ENCODE peak calls at places on chromosomes 6 and 20, in five cellular contexts. D is NCI-H460, L is B cell, P is mucosa of gallbladder, Q is OCI-LY7. E is an unnamed sample.

GRCh38 chr20:46636514-46636913 is 14.7 kb downstream of the SLC13A3 start:
- DNase-seq in P (no peak), D (no peak), Q (no peak), L (no peak), E (no peak)

GRCh38 chr20:13430346-13431002 is 208.3 kb downstream of the TASP1 start:
- DNase-seq in L (no peak), D (no peak), Q (peak; percentile 8), P (peak; percentile 43), E (no peak)

GRCh38 chr6:71248306-71248705 is 40.3 kb upstream of the OGFRL1 start:
- DNase-seq in L (peak; percentile 30), P (no peak), Q (peak; percentile 83), D (peak; percentile 63), E (no peak)

GRCh38 chr6:3929281-3929798 is 80.2 kb downstream of the FAM50B start:
- DNase-seq in P (peak; percentile 60), D (no peak), Q (no peak), L (no peak), E (peak; percentile 81)

GRCh38 chr20:46289416-46289815 is 18.9 kb downstream of the CDH22 start:
- DNase-seq in P (no peak), L (no peak), D (no peak), Q (no peak), E (no peak)

GRCh38 chr6:164108869-164109769 is 694.6 kb downstream of the QKI start:
- DNase-seq in L (no peak), Q (no peak), D (no peak), P (peak; percentile 41), E (peak; percentile 61)

GRCh38 chr20:13865825-13866351 is 81.1 kb downstream of the NDUFAF5 start:
- DNase-seq in L (no peak), P (peak; percentile 38), Q (no peak), D (no peak), E (no peak)

GRCh38 chr6:75711173-75711572 is 37.9 kb upstream of the MYO6 start:
- DNase-seq in L (no peak), P (no peak), D (no peak), Q (no peak), E (no peak)

GRCh38 chr6:158808918-158809678 is 10.1 kb downstream of the EZR start:
- DNase-seq in L (peak; percentile 80), P (no peak), Q (peak; percentile 97), D (no peak), E (no peak)

GRCh38 chr20:21505810-21506530 is 7.9 kb downstream of the NKX2-2 start:
- DNase-seq in D (peak; percentile 43), Q (no peak), P (peak; percentile 38), L (peak; percentile 67), E (peak; percentile 56)

GRCh38 chr6:22145823-22146379 is 150.9 kb downstream of the PRL start:
- DNase-seq in Q (no peak), L (no peak), P (peak; percentile 34), D (no peak), E (peak; percentile 77)

GRCh38 chr20:41650221-41650948 is 32.2 kb upstream of the CHD6 start:
- DNase-seq in L (no peak), P (peak; percentile 44), D (no peak), Q (peak; percentile 24), E (no peak)

GRCh38 chr6:14705841-14706377 is 540.0 kb upstream of the JARID2 start:
- DNase-seq in Q (no peak), D (no peak), P (no peak), L (no peak), E (peak; percentile 64)

GRCh38 chr6:116933488-116933887 is 56.4 kb downstream of the RFX6 start:
- DNase-seq in D (no peak), Q (no peak), P (no peak), L (no peak), E (no peak)

GRCh38 chr20:57613481-57613921 is 6.7 kb downstream of the ZBP1 start:
- DNase-seq in L (no peak), P (no peak), D (no peak), Q (no peak), E (no peak)

GRCh38 chr6:33860706-33861474 is 57.1 kb upstream of the MLN start:
- DNase-seq in L (no peak), P (peak; percentile 28), D (no peak), Q (peak; percentile 29), E (no peak)

GRCh38 chr6:95095271-95095670 is 482.1 kb upstream of the MANEA start:
- DNase-seq in P (no peak), D (no peak), Q (no peak), L (no peak), E (no peak)

GRCh38 chr6:37633581-37634237 is 64.0 kb downstream of the MDGA1 start:
- DNase-seq in D (no peak), Q (no peak), L (no peak), P (no peak), E (no peak)

GRCh38 chr6:72080260-72080941 is 194.1 kb downstream of the RIMS1 start:
- DNase-seq in P (no peak), L (no peak), Q (no peak), D (no peak), E (peak; percentile 2)

GRCh38 chr20:10922941-10923340 is 249.1 kb upstream of the JAG1 start:
- DNase-seq in D (no peak), L (no peak), P (no peak), Q (no peak), E (no peak)

GRCh38 chr20:48716541-48716940 is 111.3 kb downstream of the PREX1 start:
- DNase-seq in P (no peak), L (no peak), Q (no peak), D (no peak), E (no peak)

GRCh38 chr6:2875840-2876207 is 27.3 kb downstream of the SERPINB9 start:
- DNase-seq in L (peak; percentile 75), D (no peak), Q (peak; percentile 51), P (no peak), E (peak; percentile 19)

GRCh38 chr6:169863149-169863525 is 111.7 kb downstream of the ERMARD start:
- DNase-seq in L (no peak), P (no peak), Q (no peak), D (no peak), E (no peak)

GRCh38 chr6:142407685-142408273 is 106.0 kb downstream of the ADGRG6 start:
- DNase-seq in P (no peak), D (no peak), Q (no peak), L (no peak), E (no peak)

GRCh38 chr6:141956046-141956761 is 176.5 kb upstream of the GJE1 start:
- DNase-seq in D (no peak), P (no peak), Q (no peak), L (no peak), E (no peak)

GRCh38 chr20:8388707-8389106 is 256.6 kb downstream of the PLCB1 start:
- DNase-seq in Q (no peak), D (no peak), L (no peak), P (no peak), E (peak; percentile 68)

GRCh38 chr20:10447028-10447427 is 11.9 kb downstream of the SLX4IP start:
- DNase-seq in D (peak; percentile 78), L (no peak), Q (peak; percentile 54), P (peak; percentile 37), E (no peak)

GRCh38 chr6:168554472-168554871 is 113.5 kb downstream of the SMOC2 start:
- DNase-seq in D (no peak), P (no peak), L (no peak), Q (no peak), E (no peak)

GRCh38 chr20:50560867-50561266 is 50.7 kb downstream of the PTPN1 start:
- DNase-seq in P (no peak), D (no peak), L (no peak), Q (no peak), E (no peak)

GRCh38 chr6:80029442-80029841 is 25.0 kb downstream of the TTK start:
- DNase-seq in Q (no peak), L (no peak), D (no peak), P (no peak), E (no peak)